ENCODE peak calls at places on chromosomes 2 and 18, in six cellular contexts. W is H1, O is IMR-90, M is neuronal stem cell, I is H9, D is mesenchymal stem cell. T is an unnamed sample.
A peak's percentile ranks its signal among the peaks of the same experiment; 100 is the strongest.

GRCh38 chr18:77422974-77423373 is 173.3 kb downstream of the GALR1 start:
- DNase-seq in D (no peak), M (no peak), W (no peak), O (no peak), I (no peak), T (peak; percentile 10)

GRCh38 chr2:7972670-7973069 is 709.2 kb upstream of the ID2 start:
- DNase-seq in W (no peak), O (no peak), D (no peak), I (peak; percentile 52), M (no peak), T (no peak)

GRCh38 chr2:46974659-46975058 is 59.1 kb upstream of the MCFD2 start:
- DNase-seq in O (no peak), D (no peak), M (no peak), I (no peak), W (no peak), T (no peak)

GRCh38 chr2:186755066-186755465 is 61.2 kb downstream of the FAM171B start:
- DNase-seq in W (no peak), O (peak; percentile 36), I (no peak), D (no peak), M (no peak), T (no peak)

GRCh38 chr2:168550670-168551069 is 94.6 kb downstream of the CERS6 start:
- DNase-seq in O (no peak), W (no peak), M (no peak), I (peak; percentile 61), D (no peak), T (peak; percentile 36)

GRCh38 chr18:34913837-34914755 is 127.1 kb upstream of the MAPRE2 start:
- DNase-seq in O (peak; percentile 72), D (peak; percentile 89), W (no peak), I (no peak), M (no peak), T (peak; percentile 42)

GRCh38 chr2:73268831-73269685 is 15.2 kb downstream of the FBXO41 start:
- DNase-seq in M (no peak), W (peak; percentile 85), O (peak; percentile 11), D (no peak), I (peak; percentile 88), T (peak; percentile 82)

GRCh38 chr18:32469691-32470131 is 971 bp downstream of the GAREM1 start:
- DNase-seq in O (peak; percentile 10), W (no peak), I (no peak), D (peak; percentile 52), M (peak; percentile 15), T (peak; percentile 26)

GRCh38 chr2:236691799-236692167 is 122.2 kb downstream of the ACKR3 start:
- DNase-seq in O (no peak), D (peak; percentile 20), W (no peak), M (no peak), I (no peak), T (peak; percentile 78)

GRCh38 chr18:35616074-35616473 is 34.5 kb downstream of the GALNT1 start:
- DNase-seq in D (no peak), M (no peak), W (no peak), O (no peak), I (no peak), T (no peak)

GRCh38 chr2:218383892-218384519 is 1.9 kb downstream of the SLC11A1 start:
- DNase-seq in M (no peak), D (no peak), O (no peak), I (no peak), W (no peak), T (no peak)

GRCh38 chr2:233084488-233084887 is 24.3 kb downstream of the INPP5D start:
- DNase-seq in O (no peak), I (no peak), D (no peak), W (no peak), M (no peak), T (no peak)

GRCh38 chr2:181955010-181955409 is 30.6 kb upstream of the PPP1R1C start:
- DNase-seq in I (no peak), D (peak; percentile 57), O (peak; percentile 82), M (no peak), W (no peak), T (no peak)

GRCh38 chr18:61991201-61991600 is 98.4 kb upstream of the RNF152 start:
- DNase-seq in M (no peak), D (peak; percentile 63), W (no peak), I (no peak), O (peak; percentile 71), T (no peak)

GRCh38 chr18:582465-582864 is 2.3 kb downstream of the CETN1 start:
- DNase-seq in W (no peak), I (no peak), D (no peak), M (no peak), O (no peak), T (no peak)

GRCh38 chr2:176652300-176653182 is 383.3 kb downstream of the MTX2 start:
- DNase-seq in O (peak; percentile 54), W (no peak), I (no peak), D (peak; percentile 65), M (peak; percentile 41), T (peak; percentile 50)

GRCh38 chr2:230564805-230565779 is 147.6 kb upstream of the CAB39 start:
- DNase-seq in I (no peak), M (no peak), O (peak; percentile 63), W (no peak), D (no peak), T (no peak)

GRCh38 chr2:39492095-39492590 is 55.1 kb upstream of the MAP4K3 start:
- DNase-seq in W (no peak), I (no peak), O (peak; percentile 98), D (peak; percentile 95), M (no peak), T (no peak)

GRCh38 chr2:241638063-241638660 is 669 bp downstream of the ATG4B start:
- DNase-seq in M (no peak), I (no peak), D (peak; percentile 35), O (no peak), W (no peak), T (no peak)

GRCh38 chr2:10006248-10007147 is 36.9 kb upstream of the KLF11 start:
- DNase-seq in M (no peak), O (no peak), W (no peak), D (no peak), I (no peak), T (peak; percentile 25)

GRCh38 chr2:28469947-28470585 is 25.8 kb upstream of the PLB1 start:
- DNase-seq in M (no peak), I (no peak), O (no peak), W (no peak), D (no peak), T (no peak)

GRCh38 chr2:205034034-205034433 is 488.8 kb downstream of the PARD3B start:
- DNase-seq in W (no peak), D (peak; percentile 22), O (no peak), I (no peak), M (no peak), T (no peak)

GRCh38 chr2:157329524-157329923 is 3.9 kb upstream of the ERMN start:
- DNase-seq in D (no peak), O (no peak), W (no peak), I (no peak), M (no peak), T (no peak)

GRCh38 chr2:105625632-105626031 is 119.1 kb upstream of the NCK2 start:
- DNase-seq in W (no peak), M (no peak), O (no peak), I (no peak), D (no peak), T (no peak)

GRCh38 chr2:154433010-154433409 is 265.5 kb upstream of the KCNJ3 start:
- DNase-seq in M (no peak), I (no peak), W (no peak), D (no peak), O (no peak), T (no peak)

GRCh38 chr2:18926633-18927524 is 337.5 kb upstream of the NT5C1B start:
- DNase-seq in W (no peak), D (no peak), O (no peak), I (no peak), M (no peak), T (no peak)

GRCh38 chr2:47303341-47304148 is 99.4 kb upstream of the MSH2 start:
- DNase-seq in D (peak; percentile 72), O (peak; percentile 29), W (no peak), I (no peak), M (no peak), T (peak; percentile 71)

GRCh38 chr2:95728878-95729511 is 137.2 kb downstream of the TRIM43 start:
- DNase-seq in I (peak; percentile 52), O (peak; percentile 89), M (peak; percentile 53), D (peak; percentile 41), W (peak; percentile 54), T (peak; percentile 80)

GRCh38 chr2:142880275-142880674 is 2.8 kb downstream of the KYNU start:
- DNase-seq in M (no peak), I (no peak), D (peak; percentile 72), W (no peak), O (peak; percentile 92), T (no peak)

DNA sequence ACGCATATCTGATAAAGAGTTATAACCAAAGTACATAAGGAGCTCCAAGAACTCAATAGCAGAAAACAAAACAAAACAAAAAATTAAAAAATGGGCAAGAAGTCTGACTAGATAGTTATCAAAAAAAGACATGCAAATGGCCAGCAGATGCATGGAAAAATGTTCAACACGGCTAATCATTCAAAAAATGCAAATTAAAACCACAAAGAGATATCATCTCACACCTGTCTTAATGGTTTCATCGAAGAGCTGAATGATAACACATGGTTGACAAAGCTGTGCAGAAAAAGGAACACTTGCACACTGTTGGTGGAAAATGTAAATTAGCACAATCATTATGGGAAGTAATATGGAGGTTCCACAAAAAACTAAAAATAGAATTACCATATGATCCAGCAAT is 751.3 kb upstream of the POU3F3 start:
- DNase-seq in W (no peak), I (no peak), O (no peak), M (no peak), D (no peak), T (no peak)
- H2BK15ac ChIP-seq in W (no peak overlapping the region), I (no peak overlapping the region), O (no peak overlapping the region), M (no peak overlapping the region), D (no peak overlapping the region), T (no peak overlapping the region)

DNA sequence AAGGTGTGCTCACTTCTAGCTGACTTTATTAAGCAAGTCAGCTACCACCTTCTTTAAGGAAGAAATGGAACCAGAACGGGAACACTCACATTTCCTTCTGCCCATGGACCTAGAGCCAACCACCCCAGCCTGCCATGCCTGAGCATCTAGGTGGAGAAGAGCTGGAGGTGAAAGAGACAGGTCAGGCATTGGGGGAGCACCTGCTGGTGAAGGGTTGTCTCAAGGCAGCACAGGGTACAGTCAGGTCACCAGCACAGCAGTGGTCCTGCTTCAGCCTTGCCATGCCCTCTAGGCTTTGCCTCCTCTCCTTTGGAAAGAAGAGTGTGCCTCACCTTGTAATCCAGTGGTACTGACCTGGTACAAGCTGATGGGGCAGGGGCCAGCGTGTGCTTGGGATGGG is 107.9 kb downstream of the KCNF1 start:
- DNase-seq in O (no peak), M (no peak), I (no peak), W (peak; percentile 20), D (no peak), T (no peak)
- H3K18ac ChIP-seq in O (no peak overlapping the region), M (no peak overlapping the region), I (no peak overlapping the region), W (no peak overlapping the region), D (no peak overlapping the region), T (no peak overlapping the region)

GRCh38 chr2:64262816-64263215 is 118.6 kb upstream of the PELI1 start:
- DNase-seq in D (no peak), M (no peak), O (no peak), W (peak; percentile 44), I (peak; percentile 28), T (no peak)
- H2AK5ac ChIP-seq in D (peak overlapping the region; percentile 45), M (no peak overlapping the region), O (no peak overlapping the region), W (no peak overlapping the region), I (no peak overlapping the region), T (peak overlapping the region; percentile 14)

DNA sequence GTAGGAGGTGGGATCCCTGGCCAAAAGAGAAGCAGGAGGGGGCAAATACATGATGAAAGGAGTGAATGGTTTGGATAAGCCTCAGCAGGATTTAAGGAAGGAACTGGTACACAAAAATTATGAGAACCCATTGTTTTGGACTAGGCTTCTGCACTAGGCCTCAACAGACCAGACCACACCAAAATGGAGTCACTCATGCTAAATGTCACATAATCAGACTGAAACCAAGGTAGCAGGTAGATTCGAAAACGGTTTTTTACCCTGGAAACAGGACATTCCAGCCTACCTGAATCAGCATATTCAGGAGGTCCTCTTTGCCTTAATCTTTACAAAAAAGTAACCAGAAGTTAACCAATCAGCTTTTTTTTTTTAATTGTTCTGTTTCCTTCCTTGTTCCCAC is 49.4 kb upstream of the CDCA7 start:
- DNase-seq in O (no peak), W (no peak), M (no peak), D (no peak), I (no peak), T (no peak)
- H2BK15ac ChIP-seq in O (no peak overlapping the region), W (no peak overlapping the region), M (no peak overlapping the region), D (no peak overlapping the region), I (no peak overlapping the region), T (peak overlapping the region; percentile 47)